ENCODE peak calls at places on chromosomes 7 and 10, in six cellular contexts. E is fibroblast of villous mesenchyme, Z is posterior vena cava, O is endothelial cell of umbilical vein, K is NCI-H748 treated with DMSO at 0.1 percent for 48 hours, L is HT-29. Y is an unnamed sample.

GRCh38 chr7:33639552-33640197 is 265.7 kb upstream of the BMPER start:
- DNase-seq in Z (no peak), L (no peak), K (no peak), O (no peak), E (peak), Y (peak)

GRCh38 chr10:23675588-23675987 is 236.7 kb downstream of the OTUD1 start:
- DNase-seq in E (no peak), L (no peak), Z (no peak), K (no peak), O (no peak), Y (no peak)

GRCh38 chr7:1562126-1562525 is 6.1 kb upstream of the TMEM184A start:
- DNase-seq in O (no peak), Z (no peak), L (no peak), K (no peak), E (no peak), Y (no peak)

GRCh38 chr7:151700621-151701185 is 176.2 kb downstream of the PRKAG2 start:
- DNase-seq in O (no peak), Z (no peak), L (no peak), K (no peak), E (no peak), Y (peak)

GRCh38 chr7:50470250-50471163 is 20.4 kb upstream of the FIGNL1 start:
- DNase-seq in L (no peak), K (no peak), O (no peak), Z (no peak), E (no peak), Y (no peak)

GRCh38 chr7:121436688-121437087 is 40.6 kb upstream of the FAM3C start:
- DNase-seq in O (no peak), E (no peak), K (no peak), L (no peak), Z (no peak), Y (no peak)

GRCh38 chr10:120131183-120131582 is 238.7 kb downstream of the SEC23IP start:
- DNase-seq in K (no peak), L (peak), E (no peak), O (peak), Z (no peak), Y (peak)

GRCh38 chr7:78296689-78297371 is 498.3 kb downstream of the PHTF2 start:
- DNase-seq in Z (no peak), O (no peak), K (peak), L (no peak), E (no peak), Y (no peak)

GRCh38 chr7:128304212-128304611 is 39.5 kb downstream of the RBM28 start:
- DNase-seq in L (no peak), E (no peak), O (no peak), Z (no peak), K (no peak), Y (no peak)

GRCh38 chr7:54841772-54842707 is 83.0 kb upstream of the SEC61G start:
- DNase-seq in E (peak), L (peak), O (peak), Z (no peak), K (no peak), Y (peak)

GRCh38 chr10:35447693-35448407 is 111.5 kb downstream of the CCNY start:
- DNase-seq in Z (no peak), K (peak), L (peak), O (peak), E (peak), Y (peak)

GRCh38 chr7:31835471-31835870 is 148.5 kb downstream of the PPP1R17 start:
- DNase-seq in Z (no peak), E (no peak), O (no peak), L (no peak), K (no peak), Y (no peak)

GRCh38 chr10:104577171-104577570 is 63.9 kb upstream of the SORCS3 start:
- DNase-seq in Z (no peak), L (no peak), E (no peak), O (no peak), K (no peak), Y (no peak)

GRCh38 chr10:14838582-14839304 is 637 bp downstream of the HSPA14 start:
- DNase-seq in O (peak), E (peak), K (no peak), Z (peak), L (peak), Y (peak)

GRCh38 chr7:151390594-151391357 is 19.1 kb downstream of the WDR86 start:
- DNase-seq in Z (no peak), O (no peak), K (no peak), L (no peak), E (no peak), Y (no peak)

GRCh38 chr10:13815766-13816165 is 229.0 kb downstream of the PRPF18 start:
- DNase-seq in Z (no peak), K (no peak), E (peak), L (no peak), O (peak), Y (peak)

GRCh38 chr10:119344381-119344780 is 137.0 kb downstream of the GRK5 start:
- DNase-seq in O (no peak), K (no peak), L (no peak), Z (peak), E (no peak), Y (no peak)

GRCh38 chr10:101512741-101513140 is 75.3 kb downstream of the POLL start:
- DNase-seq in Z (no peak), O (no peak), L (no peak), K (no peak), E (peak), Y (peak)

GRCh38 chr7:27159278-27160146 is 3.0 kb upstream of the HOXA7 start:
- DNase-seq in E (no peak), O (peak), K (no peak), L (no peak), Z (no peak), Y (no peak)

GRCh38 chr10:30827531-30828120 is 198.1 kb upstream of the LYZL2 start:
- DNase-seq in Z (no peak), K (peak), O (peak), L (no peak), E (peak), Y (peak)

GRCh38 chr7:97272237-97272975 is 154.9 kb downstream of the SDHAF3 start:
- DNase-seq in E (no peak), O (no peak), L (no peak), K (no peak), Z (no peak), Y (no peak)

GRCh38 chr7:46744957-46745699 is 824.1 kb upstream of the IGFBP3 start:
- DNase-seq in Z (no peak), K (no peak), E (no peak), L (no peak), O (peak), Y (no peak)

GRCh38 chr7:97006146-97006950 is 995 bp downstream of the DLX6 start:
- DNase-seq in Z (no peak), L (no peak), O (peak), E (peak), K (no peak), Y (peak)

GRCh38 chr10:87700031-87700796 is 40.5 kb downstream of the PAPSS2 start:
- DNase-seq in O (no peak), E (no peak), K (no peak), L (no peak), Z (no peak), Y (peak)

GRCh38 chr10:60789340-60789739 is 11.1 kb downstream of the CDK1 start:
- DNase-seq in L (no peak), K (no peak), E (peak), O (no peak), Z (no peak), Y (no peak)

GRCh38 chr10:129870926-129871660 is 93.0 kb downstream of the EBF3 start:
- DNase-seq in Z (no peak), K (peak), O (no peak), L (no peak), E (no peak), Y (peak)

GRCh38 chr10:125633517-125633999 is 49.4 kb downstream of the TEX36 start:
- DNase-seq in K (peak), Z (no peak), L (peak), O (peak), E (peak), Y (no peak)

GRCh38 chr10:110508806-110509544 is 11.3 kb downstream of the DUSP5 start:
- DNase-seq in K (no peak), O (peak), L (no peak), Z (no peak), E (no peak), Y (peak)

GRCh38 chr10:70458329-70459060 is 17.0 kb upstream of the NODAL start:
- DNase-seq in Z (peak), O (peak), E (peak), K (no peak), L (peak), Y (peak)